ENCODE peak calls at places on chromosome 12, in four cellular contexts. Y, W, I and J are unnamed samples.

GRCh38 chr12:27627123-27627835 is 69.0 kb upstream of the REP15 start:
- DNase-seq in Y (peak; percentile 78), W (no peak), I (no peak), J (no peak)

GRCh38 chr12:28899951-28900350 is 249.1 kb upstream of the FAR2 start:
- DNase-seq in Y (peak; percentile 95), W (no peak), I (no peak), J (peak; percentile 71)

GRCh38 chr12:126228936-126229335 is 1163.7 kb downstream of the AACS start:
- DNase-seq in Y (no peak), W (no peak), I (no peak), J (no peak)

GRCh38 chr12:109686523-109686922 is 27.1 kb upstream of the FAM222A start:
- DNase-seq in Y (no peak), W (no peak), I (no peak), J (no peak)

GRCh38 chr12:123062682-123063426 is 82.4 kb downstream of the ARL6IP4 start:
- DNase-seq in Y (peak; percentile 57), W (no peak), I (no peak), J (peak; percentile 93)

GRCh38 chr12:56628671-56629458 is 1.3 kb downstream of the BAZ2A start:
- DNase-seq in Y (peak; percentile 60), W (peak; percentile 59), I (no peak), J (peak; percentile 93)

GRCh38 chr12:23204933-23205778 is 580.2 kb downstream of the ETNK1 start:
- DNase-seq in Y (peak; percentile 37), W (peak; percentile 45), I (peak; percentile 27), J (no peak)

GRCh38 chr12:95173392-95174251 is 43.6 kb downstream of the FGD6 start:
- DNase-seq in Y (peak; percentile 91), W (no peak), I (no peak), J (no peak)

GRCh38 chr12:108207791-108208730 is 79.0 kb downstream of the WSCD2 start:
- DNase-seq in Y (no peak), W (no peak), I (no peak), J (no peak)

GRCh38 chr12:3247077-3247476 is 169.9 kb downstream of the TSPAN9 start:
- DNase-seq in Y (no peak), W (no peak), I (no peak), J (no peak)

GRCh38 chr12:116099664-116100432 is 177.6 kb downstream of the MED13L start:
- DNase-seq in Y (no peak), W (no peak), I (no peak), J (no peak)

GRCh38 chr12:47307680-47308399 is 228.1 kb upstream of the AMIGO2 start:
- DNase-seq in Y (peak; percentile 65), W (peak; percentile 68), I (peak; percentile 31), J (peak; percentile 50)

GRCh38 chr12:18502422-18502821 is 235.4 kb downstream of the PLCZ1 start:
- DNase-seq in Y (no peak), W (no peak), I (no peak), J (no peak)

DNA sequence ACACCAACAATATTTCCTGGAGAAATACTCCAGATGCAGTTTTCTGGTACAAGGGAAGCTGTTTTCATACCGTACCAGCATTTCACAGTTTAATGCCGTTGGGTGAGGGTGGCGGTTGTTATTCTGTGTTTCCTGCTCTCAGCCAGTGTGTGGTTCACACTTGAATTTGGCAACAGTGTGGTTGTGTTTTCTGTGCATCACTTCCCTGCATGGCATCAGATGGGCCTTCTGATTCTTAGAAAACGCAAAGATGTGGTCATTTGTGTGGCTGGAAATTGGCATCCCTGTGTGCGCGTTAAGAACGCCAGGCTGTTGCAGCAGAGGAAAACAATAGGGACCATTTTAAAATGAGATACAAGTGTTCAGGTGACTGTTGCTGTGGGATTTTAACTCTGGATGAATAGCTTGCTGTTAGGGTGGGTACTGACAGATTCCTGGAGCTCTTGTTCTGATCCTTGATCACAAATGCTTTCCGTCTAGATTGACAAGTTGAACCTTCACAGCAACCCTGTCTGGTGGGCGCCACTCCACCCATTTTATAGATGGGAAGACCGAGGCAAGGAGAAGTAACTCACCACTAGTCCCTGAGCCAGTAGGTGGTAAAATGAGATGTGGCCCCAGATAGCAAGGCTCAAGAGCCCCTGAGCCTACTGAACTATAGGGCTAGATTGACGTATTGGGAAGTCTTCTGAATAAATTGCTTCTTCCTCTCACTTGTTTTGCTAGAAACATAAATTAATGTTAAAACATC is 231.2 kb downstream of the CHST11 start:
- DNase-seq in Y (no peak), W (no peak), I (no peak), J (no peak)
- H4K20me1 ChIP-seq in Y (no peaks in the 10 kb centered on the region), W (no peaks in the 10 kb centered on the region), I (no peaks in the 10 kb centered on the region), J (peaks cover 3% of the 10 kb centered on the region)

GRCh38 chr12:111995782-111996480 is 17.0 kb downstream of the TMEM116 start:
- DNase-seq in Y (no peak), W (no peak), I (no peak), J (no peak)

GRCh38 chr12:111991535-111991934 is 21.4 kb downstream of the TMEM116 start:
- DNase-seq in Y (no peak), W (no peak), I (no peak), J (no peak)

GRCh38 chr12:111993290-111994150 is 19.4 kb downstream of the TMEM116 start:
- DNase-seq in Y (no peak), W (no peak), I (peak; percentile 43), J (no peak)

GRCh38 chr12:111991946-111992345 is 21.0 kb downstream of the TMEM116 start:
- DNase-seq in Y (no peak), W (no peak), I (no peak), J (no peak)

GRCh38 chr12:111992464-111992863 is 20.5 kb downstream of the TMEM116 start:
- DNase-seq in Y (no peak), W (no peak), I (no peak), J (no peak)
- H3K4me3 ChIP-seq in Y (no peak overlapping the region), W (no peak overlapping the region), I (no peak overlapping the region), J (no peak overlapping the region)

DNA sequence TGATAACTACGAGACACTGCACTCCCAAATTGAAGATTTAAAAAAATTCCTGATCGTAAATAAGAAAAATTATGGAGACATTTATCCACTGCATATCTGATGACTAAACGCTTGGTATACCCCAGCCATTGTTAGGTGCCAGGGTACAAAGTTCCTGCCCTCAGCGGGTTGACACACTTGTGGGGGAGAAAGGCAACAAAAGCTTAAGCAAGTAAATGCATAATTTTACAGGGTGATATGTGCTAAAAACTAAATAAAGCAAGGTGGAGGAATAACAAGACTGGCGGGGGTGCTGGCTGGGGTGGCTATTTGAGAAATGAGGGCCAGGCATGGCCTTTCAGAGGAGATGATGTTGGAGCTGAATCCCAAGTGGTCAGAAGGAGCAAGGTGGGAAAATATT is 25.0 kb downstream of the BICD1 start:
- DNase-seq in Y (no peak), W (no peak), I (no peak), J (no peak)
- H4K20me1 ChIP-seq in Y (no peaks in the 10 kb centered on the region), W (no peaks in the 10 kb centered on the region), I (no peaks in the 10 kb centered on the region), J (peaks cover 21% of the 10 kb centered on the region)

DNA sequence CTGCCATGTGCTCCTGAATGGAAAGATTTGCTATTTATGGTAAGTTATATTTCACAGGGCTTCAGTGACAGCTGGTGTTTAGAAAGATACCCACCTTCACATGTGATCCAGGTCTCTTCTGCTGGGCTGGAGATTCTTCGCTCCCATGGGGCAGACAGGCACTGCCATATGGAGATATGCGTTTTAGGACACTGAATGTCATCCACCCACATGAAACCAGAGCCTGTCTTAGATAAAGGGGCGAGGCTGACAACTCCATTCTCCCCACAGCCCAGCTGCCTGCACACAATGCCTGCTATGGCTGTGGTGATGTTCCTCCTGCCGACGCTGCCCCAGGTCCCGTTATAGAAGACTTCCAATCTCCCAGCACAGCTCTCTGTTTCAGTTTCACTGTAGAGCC is 69.4 kb downstream of the ACSM4 start:
- DNase-seq in Y (no peak), W (no peak), I (no peak), J (no peak)
- H3K4me3 ChIP-seq in Y (no peak overlapping the region), W (no peak overlapping the region), I (no peak overlapping the region), J (no peak overlapping the region)

GRCh38 chr12:124405151-124405550 is 110.3 kb downstream of the RFLNA start:
- DNase-seq in Y (no peak), W (no peak), I (no peak), J (no peak)
- H4K20me1 ChIP-seq in Y (no peaks in the 10 kb centered on the region), W (peaks cover 50% of the 10 kb centered on the region), I (no peaks in the 10 kb centered on the region), J (peaks cover 33% of the 10 kb centered on the region)

DNA sequence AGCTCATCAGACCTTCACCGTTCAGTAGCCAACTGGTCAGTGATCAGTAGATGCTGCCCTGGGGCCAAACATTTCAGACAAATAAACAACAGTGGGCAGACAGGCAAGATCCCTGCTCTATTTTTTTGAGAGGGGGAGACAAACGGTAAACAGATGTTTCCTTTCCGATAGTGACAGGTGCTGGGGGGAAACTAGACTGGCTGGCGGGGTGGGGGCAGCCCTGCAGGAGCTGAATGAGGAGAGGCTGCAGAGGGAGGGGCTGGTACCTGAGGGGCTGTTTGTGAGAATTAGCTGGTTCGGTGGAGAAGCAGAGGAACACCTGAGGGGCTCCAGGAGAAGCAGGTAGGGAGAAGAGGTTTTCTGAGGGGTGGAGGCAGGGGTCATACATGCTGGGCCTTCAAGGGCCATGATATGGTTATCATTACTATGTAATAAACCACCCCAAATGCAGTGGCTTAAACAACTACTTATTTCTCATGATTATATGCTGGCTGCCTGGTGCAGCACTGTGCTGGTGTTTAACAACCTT is 8.2 kb upstream of the GOLGA3 start:
- DNase-seq in Y (no peak), W (no peak), I (no peak), J (peak; percentile 60)
- H3K4me3 ChIP-seq in Y (no peak overlapping the region), W (no peak overlapping the region), I (no peak overlapping the region), J (no peak overlapping the region)

GRCh38 chr12:121888083-121888477 is 510 bp upstream of the PSMD9 start:
- DNase-seq in Y (no peak), W (no peak), I (no peak), J (no peak)
- H4K20me1 ChIP-seq in Y (no peaks in the 10 kb centered on the region), W (peaks cover 10% of the 10 kb centered on the region), I (no peaks in the 10 kb centered on the region), J (peaks cover 8% of the 10 kb centered on the region)

DNA sequence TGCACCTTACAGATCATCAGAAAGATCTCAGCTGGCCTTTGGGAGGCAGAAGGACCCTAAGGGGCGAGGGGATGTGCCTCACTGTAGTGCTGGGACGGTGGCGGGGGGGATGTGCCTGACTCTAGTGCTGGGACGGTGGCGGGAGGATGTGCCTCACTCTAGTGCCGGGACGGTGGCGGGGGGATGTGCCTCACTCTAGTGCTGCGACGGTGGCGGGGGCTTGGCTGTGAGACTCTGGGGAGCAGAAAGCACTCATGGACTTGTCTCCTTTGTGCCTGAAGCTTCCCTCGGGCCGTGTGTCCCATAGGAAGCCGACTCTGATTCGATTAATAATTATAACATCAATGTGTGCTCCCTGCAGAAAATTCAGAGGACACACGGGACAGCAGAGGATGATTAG is 126.6 kb downstream of the ZNF664 start:
- DNase-seq in Y (no peak), W (no peak), I (no peak), J (no peak)
- H3K4me3 ChIP-seq in Y (no peak overlapping the region), W (no peak overlapping the region), I (no peak overlapping the region), J (no peak overlapping the region)

DNA sequence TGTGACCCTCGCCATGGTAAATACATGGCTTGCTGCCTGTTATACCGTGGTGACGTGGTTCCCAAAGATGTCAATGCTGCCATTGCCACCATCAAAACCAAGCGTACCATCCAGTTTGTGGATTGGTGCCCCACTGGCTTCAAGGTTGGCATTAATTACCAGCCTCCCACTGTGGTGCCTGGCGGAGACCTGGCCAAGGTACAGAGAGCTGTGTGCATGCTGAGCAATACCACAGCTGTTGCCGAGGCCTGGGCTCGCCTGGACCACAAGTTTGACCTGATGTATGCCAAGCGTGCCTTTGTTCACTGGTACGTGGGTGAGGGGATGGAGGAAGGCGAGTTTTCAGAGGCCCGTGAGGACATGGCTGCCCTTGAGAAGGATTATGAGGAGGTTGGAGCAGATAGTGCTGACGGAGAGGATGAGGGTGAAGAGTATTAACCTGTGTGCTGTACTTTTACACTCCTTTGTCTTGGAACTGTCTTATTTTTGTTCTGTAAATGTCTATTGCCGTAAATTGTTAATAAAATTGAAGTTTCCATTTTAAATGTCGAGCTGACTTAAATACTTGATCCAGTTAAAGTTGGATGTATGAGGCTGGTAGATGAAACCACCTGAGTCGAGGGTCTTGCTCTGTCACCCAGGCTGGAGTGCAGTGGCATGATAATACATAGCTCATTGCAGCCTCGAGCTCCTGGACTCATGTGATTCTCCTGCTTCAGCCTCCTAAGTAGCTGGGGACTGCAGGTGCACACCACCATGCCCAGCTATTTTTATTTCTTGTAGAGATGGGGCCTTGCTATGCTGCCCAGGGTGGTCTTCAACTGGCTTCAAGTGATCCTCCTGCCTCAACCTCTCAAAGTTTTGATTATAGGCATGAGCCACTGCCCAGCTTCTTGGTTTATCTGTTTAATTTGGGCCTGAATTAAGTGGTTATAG is 8.2 kb downstream of the TUBA1C start:
- DNase-seq in Y (no peak), W (no peak), I (no peak), J (no peak)
- H4K20me1 ChIP-seq in Y (peaks cover 17% of the 10 kb centered on the region), W (peaks cover 43% of the 10 kb centered on the region), I (no peaks in the 10 kb centered on the region), J (peaks cover 52% of the 10 kb centered on the region)